ENCODE peak calls at places on chromosomes 2 and 18, in nine cellular contexts. T is type B pancreatic cell, V is GOT3, Y is left lung, J is T-helper 1 cell, N is adipocyte, G is HT-29, E is EL, I is HCT116. L is an unnamed sample.
A peak's percentile ranks its signal among the peaks of the same experiment; 100 is the strongest.

GRCh38 chr2:218997730-218998129 is 4.5 kb upstream of the CRYBA2 start:
- DNase-seq in V (no peak), G (no peak), J (no peak), N (no peak), I (no peak), T (no peak), Y (no peak), E (no peak), L (no peak)

GRCh38 chr2:99648115-99648850 is 158.5 kb upstream of the REV1 start:
- DNase-seq in I (no peak), Y (no peak), G (no peak), N (peak; percentile 86), T (no peak), E (no peak), V (peak; percentile 1), J (no peak), L (peak; percentile 54)

GRCh38 chr2:77721593-77721992 is 199.4 kb upstream of the LRRTM4 start:
- DNase-seq in J (no peak), T (no peak), G (no peak), I (no peak), Y (no peak), N (no peak), V (no peak), E (no peak), L (no peak)

GRCh38 chr2:216765810-216766259 is 70.5 kb upstream of the IGFBP5 start:
- DNase-seq in I (no peak), Y (no peak), J (no peak), T (no peak), N (no peak), E (no peak), G (no peak), V (no peak), L (no peak)

GRCh38 chr2:74003494-74004211 is 18.9 kb downstream of the TET3 start:
- DNase-seq in J (no peak), V (no peak), Y (no peak), N (peak; percentile 82), E (peak; percentile 85), I (no peak), T (no peak), G (no peak), L (peak; percentile 68)

GRCh38 chr2:127859712-127860085 is 1.7 kb upstream of the POLR2D start:
- DNase-seq in V (no peak), J (peak; percentile 55), I (peak; percentile 37), E (no peak), Y (peak; percentile 89), N (no peak), G (peak; percentile 83), T (peak; percentile 77), L (no peak)

GRCh38 chr2:65397122-65397521 is 35.3 kb downstream of the SPRED2 start:
- DNase-seq in G (no peak), V (no peak), T (no peak), J (no peak), Y (no peak), E (peak; percentile 19), I (no peak), N (peak; percentile 13), L (no peak)

GRCh38 chr2:113370478-113371091 is 66.9 kb upstream of the ZNG1B start:
- DNase-seq in V (no peak), Y (no peak), I (peak; percentile 65), J (peak; percentile 41), E (peak; percentile 73), T (no peak), G (peak; percentile 94), N (peak; percentile 88), L (peak; percentile 65)

GRCh38 chr18:48923746-48924580 is 26.8 kb downstream of the SMAD7 start:
- DNase-seq in N (peak; percentile 52), Y (no peak), V (no peak), E (peak; percentile 76), J (no peak), I (no peak), T (no peak), G (peak; percentile 58), L (no peak)

GRCh38 chr2:170821631-170822291 is 5.1 kb downstream of the GAD1 start:
- DNase-seq in Y (no peak), N (no peak), E (no peak), T (no peak), J (no peak), I (no peak), G (no peak), V (no peak), L (no peak)

GRCh38 chr2:206296128-206296527 is 21.7 kb downstream of the ZDBF2 start:
- DNase-seq in I (no peak), G (no peak), Y (no peak), T (no peak), N (peak; percentile 34), V (no peak), J (no peak), E (peak; percentile 60), L (peak; percentile 36)

L was measured in fibroblast of gingiva.